ENCODE peak calls at places on chromosomes 4 and X, in five cellular contexts. H is left lung, M is cardiac muscle cell, W is stomach, P is transverse colon. D is an unnamed sample.
A peak's percentile ranks its signal among the peaks of the same experiment; 100 is the strongest.

GRCh38 chrX:105228602-105229001 is 8.1 kb upstream of the TEX13A start:
- DNase-seq in H (no peak), M (no peak), W (no peak), P (no peak), D (no peak)

GRCh38 chr4:98293089-98293887 is 32.1 kb downstream of the RAP1GDS1 start:
- DNase-seq in H (no peak), M (no peak), W (no peak), P (no peak), D (no peak)

GRCh38 chrX:460116-460515 is 73.4 kb upstream of the PPP2R3B start:
- DNase-seq in H (no peak), M (no peak), W (no peak), P (no peak), D (no peak)

GRCh38 chrX:153565996-153566580 is 32.9 kb downstream of the CCNQ start:
- DNase-seq in H (no peak), M (no peak), W (no peak), P (no peak), D (no peak)

GRCh38 chr4:79623125-79623905 is 215.3 kb upstream of the GK2 start:
- DNase-seq in H (no peak), M (no peak), W (no peak), P (no peak), D (no peak)

GRCh38 chr4:172601195-172601594 is 567.4 kb upstream of the GALNT7 start:
- DNase-seq in H (no peak), M (no peak), W (no peak), P (no peak), D (no peak)

GRCh38 chr4:178296669-178297068 is 854.4 kb upstream of the AGA start:
- DNase-seq in H (no peak), M (no peak), W (no peak), P (no peak), D (no peak)

GRCh38 chr4:1098311-1098925 is 14.9 kb downstream of the RNF212 start:
- DNase-seq in H (peak; percentile 43), M (no peak), W (no peak), P (no peak), D (no peak)

GRCh38 chr4:96183630-96184029 is 343.7 kb downstream of the PDHA2 start:
- DNase-seq in H (no peak), M (no peak), W (peak; percentile 30), P (no peak), D (peak; percentile 41)

GRCh38 chrX:96407501-96407900 is 277.1 kb upstream of the DIAPH2 start:
- DNase-seq in H (no peak), M (no peak), W (no peak), P (no peak), D (no peak)

GRCh38 chrX:110563276-110563675 is 204.6 kb downstream of the RTL9 start:
- DNase-seq in H (no peak), M (no peak), W (no peak), P (no peak), D (no peak)

GRCh38 chr4:147288512-147288911 is 192.4 kb upstream of the EDNRA start:
- DNase-seq in H (no peak), M (no peak), W (no peak), P (no peak), D (no peak)

GRCh38 chrX:132636080-132636479 is 147.2 kb upstream of the MBNL3 start:
- DNase-seq in H (no peak), M (no peak), W (no peak), P (no peak), D (no peak)

GRCh38 chr4:16066586-16067128 is 17.2 kb downstream of the PROM1 start:
- DNase-seq in H (no peak), M (no peak), W (no peak), P (no peak), D (no peak)

GRCh38 chr4:97504713-97505112 is 638.6 kb downstream of the STPG2 start:
- DNase-seq in H (no peak), M (no peak), W (no peak), P (no peak), D (no peak)

GRCh38 chr4:182778222-182778982 is 138.8 kb downstream of the DCTD start:
- DNase-seq in H (no peak), M (no peak), W (no peak), P (no peak), D (no peak)

GRCh38 chr4:136369073-136369472 is 1163.2 kb downstream of the PCDH18 start:
- DNase-seq in H (no peak), M (no peak), W (no peak), P (no peak), D (no peak)

GRCh38 chr4:20487446-20487845 is 212.8 kb upstream of the PACRGL start:
- DNase-seq in H (no peak), M (no peak), W (no peak), P (no peak), D (no peak)

GRCh38 chr4:138241281-138242075 is 671 bp downstream of the SLC7A11 start:
- DNase-seq in H (peak; percentile 44), M (no peak), W (no peak), P (no peak), D (peak; percentile 51)

GRCh38 chrX:70026112-70026850 is 23.5 kb downstream of the AWAT2 start:
- DNase-seq in H (no peak), M (no peak), W (no peak), P (no peak), D (no peak)

GRCh38 chrX:10582215-10582733 is 38.1 kb downstream of the MID1 start:
- DNase-seq in H (no peak), M (no peak), W (no peak), P (no peak), D (no peak)

GRCh38 chr4:52983563-52984303 is 121.6 kb downstream of the RASL11B start:
- DNase-seq in H (no peak), M (peak; percentile 84), W (no peak), P (no peak), D (peak; percentile 38)

GRCh38 chrX:104211187-104211586 is 43.5 kb downstream of the ESX1 start:
- DNase-seq in H (no peak), M (no peak), W (no peak), P (no peak), D (no peak)

GRCh38 chrX:27917713-27918500 is 63.3 kb downstream of the DCAF8L1 start:
- DNase-seq in H (no peak), M (no peak), W (no peak), P (no peak), D (no peak)

GRCh38 chr4:54185380-54185779 is 43.7 kb upstream of the PDGFRA start:
- DNase-seq in H (no peak), M (no peak), W (no peak), P (no peak), D (no peak)

GRCh38 chr4:3660086-3660927 is 105.9 kb upstream of the ADRA2C start:
- DNase-seq in H (peak; percentile 62), M (no peak), W (no peak), P (no peak), D (no peak)

GRCh38 chr4:3660928-3661515 is 105.2 kb upstream of the ADRA2C start:
- DNase-seq in H (peak; percentile 47), M (no peak), W (no peak), P (no peak), D (no peak)

GRCh38 chr4:3656441-3657376 is 109.5 kb upstream of the ADRA2C start:
- DNase-seq in H (peak; percentile 26), M (no peak), W (no peak), P (no peak), D (no peak)

GRCh38 chr4:3657917-3658913 is 108.0 kb upstream of the ADRA2C start:
- DNase-seq in H (peak; percentile 70), M (no peak), W (no peak), P (no peak), D (peak; percentile 25)

DNA sequence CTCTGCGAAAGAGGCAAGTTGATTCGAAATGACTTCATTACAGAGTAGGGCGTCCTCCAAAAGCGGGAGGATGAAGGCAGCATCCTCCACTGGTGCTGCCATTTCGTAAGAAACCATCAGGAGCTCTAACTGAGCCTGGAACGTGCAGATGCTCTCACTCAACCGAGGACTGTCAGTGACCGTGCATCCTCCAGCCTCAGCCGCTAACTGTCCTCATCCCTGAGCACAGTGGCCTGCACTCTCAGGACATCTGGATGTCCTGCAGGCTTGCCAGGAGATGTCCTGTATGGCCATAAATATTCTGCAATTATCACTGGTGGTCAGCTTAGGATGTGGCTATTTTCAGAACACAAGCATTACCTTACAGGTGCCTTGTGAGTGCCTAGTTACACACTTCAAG is 107.1 kb upstream of the ADRA2C start:
- DNase-seq in H (no peak), M (no peak), W (no peak), P (no peak), D (no peak)
- H3K4me1 ChIP-seq in H (no peaks in the 10 kb centered on the region), M (no peaks in the 10 kb centered on the region), W (no peaks in the 10 kb centered on the region), P (no peaks in the 10 kb centered on the region), D (no peaks in the 10 kb centered on the region)

DNA sequence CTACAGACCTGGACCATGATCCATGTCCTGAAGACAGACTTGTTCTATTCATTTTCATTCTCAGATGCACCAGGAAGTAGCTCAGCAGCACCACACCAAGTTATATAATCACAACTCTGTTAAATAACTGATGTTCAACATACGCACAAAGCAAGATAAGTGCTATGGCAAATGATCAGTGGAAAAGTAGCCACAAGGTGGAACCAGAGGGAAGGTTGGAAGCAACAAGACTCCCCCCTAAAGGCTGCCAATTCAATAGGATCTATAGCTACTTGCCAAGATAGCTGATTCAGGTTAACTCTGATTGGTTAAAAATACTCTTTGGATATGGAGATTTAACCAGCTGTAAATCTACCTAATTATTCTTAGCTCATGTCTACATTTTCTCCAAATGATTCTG is 23.7 kb upstream of the FAM47B start:
- DNase-seq in H (no peak), M (peak; percentile 74), W (no peak), P (no peak), D (no peak)
- H3K27ac ChIP-seq in H (no peak overlapping the region), M (no peak overlapping the region), W (no peak overlapping the region), P (no peak overlapping the region), D (no peak overlapping the region)

GRCh38 chrX:129760155-129760554 is 19.6 kb upstream of the SASH3 start:
- DNase-seq in H (no peak), M (no peak), W (no peak), P (no peak), D (no peak)
- H3K4me1 ChIP-seq in H (peaks cover 30% of the 10 kb centered on the region), M (no peaks in the 10 kb centered on the region), W (no peaks in the 10 kb centered on the region), P (no peaks in the 10 kb centered on the region), D (no peaks in the 10 kb centered on the region)

DNA sequence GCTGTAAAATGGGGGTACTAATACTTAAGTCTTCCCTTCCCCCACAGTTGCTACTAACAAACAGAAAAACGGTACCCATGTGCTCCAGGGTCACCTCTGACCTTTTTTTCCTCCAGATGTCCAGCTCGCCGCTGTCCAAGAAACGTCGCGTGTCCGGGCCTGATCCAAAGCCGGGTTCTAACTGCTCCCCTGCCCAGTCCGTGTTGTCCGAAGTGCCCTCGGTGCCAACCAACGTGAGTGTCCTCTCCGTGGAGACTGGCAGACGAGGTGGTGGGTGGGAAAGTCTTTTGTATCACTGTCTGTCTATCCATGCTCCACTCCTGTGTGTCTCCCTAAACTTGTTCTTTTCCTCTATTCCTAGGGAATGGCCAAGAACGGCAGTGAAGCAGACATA is 5.1 kb downstream of the UBA1 start:
- DNase-seq in H (no peak), M (no peak), W (no peak), P (no peak), D (no peak)
- H3K27ac ChIP-seq in H (no peak overlapping the region), M (peak overlapping the region; percentile 81), W (no peak overlapping the region), P (no peak overlapping the region), D (no peak overlapping the region)

GRCh38 chr4:100574607-100575006 is 56.8 kb upstream of the EMCN start:
- DNase-seq in H (no peak), M (no peak), W (no peak), P (no peak), D (no peak)
- H3K4me1 ChIP-seq in H (no peaks in the 10 kb centered on the region), M (no peaks in the 10 kb centered on the region), W (no peaks in the 10 kb centered on the region), P (no peaks in the 10 kb centered on the region), D (no peaks in the 10 kb centered on the region)

D was measured in body of pancreas.